ENCODE peak calls at places on chromosomes 1 and 21, in seven cellular contexts. One of them, this sample, is unnamed.

GRCh38 chr1:46719689-46720088 is 775 bp upstream of the EFCAB14 start:
- DNase-seq in lower lobe of right lung: peak; percentile 48
- DNase-seq in H9: peak; percentile 29
- DNase-seq in upper lobe of right lung: no peak
- DNase-seq in left ventricle myocardium inferior: no peak
- DNase-seq in tibial artery: no peak
- DNase-seq in fibroblast of lung: no peak
- DNase-seq in this sample: no peak

GRCh38 chr1:9289724-9290493 is 2.8 kb upstream of the SPSB1 start:
- DNase-seq in H9: no peak
- DNase-seq in left ventricle myocardium inferior: peak; percentile 52
- DNase-seq in fibroblast of lung: peak; percentile 94
- DNase-seq in upper lobe of right lung: no peak
- DNase-seq in tibial artery: peak; percentile 90
- DNase-seq in lower lobe of right lung: no peak
- DNase-seq in this sample: no peak

GRCh38 chr1:55447488-55447887 is 232.3 kb upstream of the USP24 start:
- DNase-seq in H9: no peak
- DNase-seq in lower lobe of right lung: no peak
- DNase-seq in upper lobe of right lung: no peak
- DNase-seq in tibial artery: no peak
- DNase-seq in left ventricle myocardium inferior: no peak
- DNase-seq in fibroblast of lung: no peak
- DNase-seq in this sample: no peak

GRCh38 chr1:214623430-214623829 is 20.4 kb downstream of the CENPF start:
- DNase-seq in fibroblast of lung: no peak
- DNase-seq in left ventricle myocardium inferior: no peak
- DNase-seq in tibial artery: no peak
- DNase-seq in lower lobe of right lung: no peak
- DNase-seq in upper lobe of right lung: no peak
- DNase-seq in H9: no peak
- DNase-seq in this sample: no peak

GRCh38 chr1:182206628-182207239 is 145.2 kb upstream of the ZNF648 start:
- DNase-seq in H9: no peak
- DNase-seq in fibroblast of lung: peak; percentile 31
- DNase-seq in lower lobe of right lung: no peak
- DNase-seq in left ventricle myocardium inferior: peak; percentile 69
- DNase-seq in upper lobe of right lung: no peak
- DNase-seq in tibial artery: peak; percentile 83
- DNase-seq in this sample: peak; percentile 66

GRCh38 chr1:9577423-9577822 is 11.3 kb upstream of the TMEM201 start:
- DNase-seq in H9: no peak
- DNase-seq in fibroblast of lung: no peak
- DNase-seq in tibial artery: no peak
- DNase-seq in lower lobe of right lung: no peak
- DNase-seq in upper lobe of right lung: no peak
- DNase-seq in left ventricle myocardium inferior: no peak
- DNase-seq in this sample: no peak

GRCh38 chr1:58805716-58806571 is 22.1 kb upstream of the JUN start:
- DNase-seq in fibroblast of lung: no peak
- DNase-seq in tibial artery: no peak
- DNase-seq in left ventricle myocardium inferior: no peak
- DNase-seq in lower lobe of right lung: no peak
- DNase-seq in H9: no peak
- DNase-seq in upper lobe of right lung: no peak
- DNase-seq in this sample: no peak

GRCh38 chr1:203084588-203085527 is 954 bp downstream of the MYOG start:
- DNase-seq in lower lobe of right lung: no peak
- DNase-seq in fibroblast of lung: no peak
- DNase-seq in tibial artery: no peak
- DNase-seq in H9: peak; percentile 78
- DNase-seq in upper lobe of right lung: no peak
- DNase-seq in left ventricle myocardium inferior: no peak
- DNase-seq in this sample: no peak

GRCh38 chr1:53646732-53647131 is 92.2 kb downstream of the GLIS1 start:
- DNase-seq in tibial artery: no peak
- DNase-seq in lower lobe of right lung: no peak
- DNase-seq in H9: no peak
- DNase-seq in fibroblast of lung: no peak
- DNase-seq in upper lobe of right lung: no peak
- DNase-seq in left ventricle myocardium inferior: no peak
- DNase-seq in this sample: no peak

GRCh38 chr1:248670003-248670402 is 14.7 kb upstream of the OR2T27 start:
- DNase-seq in tibial artery: no peak
- DNase-seq in upper lobe of right lung: no peak
- DNase-seq in left ventricle myocardium inferior: no peak
- DNase-seq in H9: no peak
- DNase-seq in fibroblast of lung: peak; percentile 0
- DNase-seq in lower lobe of right lung: no peak
- DNase-seq in this sample: no peak

GRCh38 chr1:8661185-8662110 is 156.0 kb downstream of the RERE start:
- DNase-seq in H9: no peak
- DNase-seq in upper lobe of right lung: no peak
- DNase-seq in lower lobe of right lung: no peak
- DNase-seq in left ventricle myocardium inferior: no peak
- DNase-seq in fibroblast of lung: peak; percentile 90
- DNase-seq in tibial artery: peak; percentile 25
- DNase-seq in this sample: no peak

GRCh38 chr1:228372183-228373003 is 34.2 kb downstream of the TRIM11 start:
- DNase-seq in upper lobe of right lung: peak; percentile 70
- DNase-seq in lower lobe of right lung: peak; percentile 52
- DNase-seq in left ventricle myocardium inferior: peak; percentile 52
- DNase-seq in tibial artery: no peak
- DNase-seq in fibroblast of lung: no peak
- DNase-seq in H9: no peak
- DNase-seq in this sample: peak; percentile 92

GRCh38 chr1:223242382-223242955 is 99.4 kb upstream of the TLR5 start:
- DNase-seq in H9: peak; percentile 12
- DNase-seq in upper lobe of right lung: no peak
- DNase-seq in left ventricle myocardium inferior: no peak
- DNase-seq in lower lobe of right lung: no peak
- DNase-seq in tibial artery: no peak
- DNase-seq in fibroblast of lung: no peak
- DNase-seq in this sample: no peak

GRCh38 chr1:29809446-29810120 is 573.3 kb downstream of the PTPRU start:
- DNase-seq in left ventricle myocardium inferior: no peak
- DNase-seq in fibroblast of lung: no peak
- DNase-seq in lower lobe of right lung: no peak
- DNase-seq in upper lobe of right lung: no peak
- DNase-seq in tibial artery: no peak
- DNase-seq in H9: peak; percentile 22
- DNase-seq in this sample: no peak

GRCh38 chr1:66725885-66726665 is 26.2 kb upstream of the DYNLT5 start:
- DNase-seq in upper lobe of right lung: no peak
- DNase-seq in lower lobe of right lung: no peak
- DNase-seq in tibial artery: peak; percentile 69
- DNase-seq in fibroblast of lung: peak; percentile 85
- DNase-seq in left ventricle myocardium inferior: peak; percentile 14
- DNase-seq in H9: peak; percentile 72
- DNase-seq in this sample: no peak

GRCh38 chr1:213947200-213947775 is 40.5 kb upstream of the PROX1 start:
- DNase-seq in lower lobe of right lung: no peak
- DNase-seq in fibroblast of lung: no peak
- DNase-seq in upper lobe of right lung: no peak
- DNase-seq in tibial artery: no peak
- DNase-seq in H9: peak; percentile 39
- DNase-seq in left ventricle myocardium inferior: no peak
- DNase-seq in this sample: no peak

GRCh38 chr1:16067127-16067768 is 6.2 kb downstream of the FAM131C start:
- DNase-seq in lower lobe of right lung: no peak
- DNase-seq in tibial artery: no peak
- DNase-seq in upper lobe of right lung: no peak
- DNase-seq in fibroblast of lung: no peak
- DNase-seq in left ventricle myocardium inferior: peak; percentile 49
- DNase-seq in H9: no peak
- DNase-seq in this sample: peak; percentile 93

GRCh38 chr1:94713472-94714141 is 106.5 kb upstream of the SLC44A3 start:
- DNase-seq in lower lobe of right lung: peak; percentile 91
- DNase-seq in tibial artery: peak; percentile 89
- DNase-seq in left ventricle myocardium inferior: peak; percentile 73
- DNase-seq in H9: peak; percentile 94
- DNase-seq in upper lobe of right lung: peak; percentile 92
- DNase-seq in fibroblast of lung: peak; percentile 96
- DNase-seq in this sample: peak; percentile 84

GRCh38 chr21:39105341-39105765 is 77.9 kb downstream of the PSMG1 start:
- DNase-seq in left ventricle myocardium inferior: no peak
- DNase-seq in H9: no peak
- DNase-seq in lower lobe of right lung: no peak
- DNase-seq in tibial artery: no peak
- DNase-seq in fibroblast of lung: peak; percentile 51
- DNase-seq in upper lobe of right lung: no peak
- DNase-seq in this sample: no peak

GRCh38 chr1:43711049-43711448 is 3.7 kb downstream of the ST3GAL3 start:
- DNase-seq in fibroblast of lung: peak; percentile 80
- DNase-seq in lower lobe of right lung: no peak
- DNase-seq in tibial artery: no peak
- DNase-seq in upper lobe of right lung: no peak
- DNase-seq in H9: no peak
- DNase-seq in left ventricle myocardium inferior: no peak
- DNase-seq in this sample: no peak

GRCh38 chr1:147618771-147619170 is 51.6 kb downstream of the ACP6 start:
- DNase-seq in H9: no peak
- DNase-seq in left ventricle myocardium inferior: no peak
- DNase-seq in fibroblast of lung: no peak
- DNase-seq in tibial artery: no peak
- DNase-seq in upper lobe of right lung: no peak
- DNase-seq in lower lobe of right lung: no peak
- DNase-seq in this sample: no peak

GRCh38 chr21:45612096-45613019 is 31.2 kb upstream of the PCBP3 start:
- DNase-seq in upper lobe of right lung: peak; percentile 59
- DNase-seq in fibroblast of lung: peak; percentile 89
- DNase-seq in H9: peak; percentile 18
- DNase-seq in left ventricle myocardium inferior: no peak
- DNase-seq in tibial artery: no peak
- DNase-seq in lower lobe of right lung: no peak
- DNase-seq in this sample: peak; percentile 66

GRCh38 chr1:51518033-51518729 is 885 bp downstream of the EPS15 start:
- DNase-seq in upper lobe of right lung: peak; percentile 73
- DNase-seq in tibial artery: peak; percentile 51
- DNase-seq in H9: peak; percentile 67
- DNase-seq in lower lobe of right lung: peak; percentile 58
- DNase-seq in fibroblast of lung: peak; percentile 41
- DNase-seq in left ventricle myocardium inferior: peak; percentile 33
- DNase-seq in this sample: peak; percentile 78

GRCh38 chr1:64624859-64625258 is 120.0 kb upstream of the RAVER2 start:
- DNase-seq in left ventricle myocardium inferior: no peak
- DNase-seq in H9: no peak
- DNase-seq in tibial artery: no peak
- DNase-seq in lower lobe of right lung: no peak
- DNase-seq in upper lobe of right lung: no peak
- DNase-seq in fibroblast of lung: peak; percentile 43
- DNase-seq in this sample: no peak

DNA sequence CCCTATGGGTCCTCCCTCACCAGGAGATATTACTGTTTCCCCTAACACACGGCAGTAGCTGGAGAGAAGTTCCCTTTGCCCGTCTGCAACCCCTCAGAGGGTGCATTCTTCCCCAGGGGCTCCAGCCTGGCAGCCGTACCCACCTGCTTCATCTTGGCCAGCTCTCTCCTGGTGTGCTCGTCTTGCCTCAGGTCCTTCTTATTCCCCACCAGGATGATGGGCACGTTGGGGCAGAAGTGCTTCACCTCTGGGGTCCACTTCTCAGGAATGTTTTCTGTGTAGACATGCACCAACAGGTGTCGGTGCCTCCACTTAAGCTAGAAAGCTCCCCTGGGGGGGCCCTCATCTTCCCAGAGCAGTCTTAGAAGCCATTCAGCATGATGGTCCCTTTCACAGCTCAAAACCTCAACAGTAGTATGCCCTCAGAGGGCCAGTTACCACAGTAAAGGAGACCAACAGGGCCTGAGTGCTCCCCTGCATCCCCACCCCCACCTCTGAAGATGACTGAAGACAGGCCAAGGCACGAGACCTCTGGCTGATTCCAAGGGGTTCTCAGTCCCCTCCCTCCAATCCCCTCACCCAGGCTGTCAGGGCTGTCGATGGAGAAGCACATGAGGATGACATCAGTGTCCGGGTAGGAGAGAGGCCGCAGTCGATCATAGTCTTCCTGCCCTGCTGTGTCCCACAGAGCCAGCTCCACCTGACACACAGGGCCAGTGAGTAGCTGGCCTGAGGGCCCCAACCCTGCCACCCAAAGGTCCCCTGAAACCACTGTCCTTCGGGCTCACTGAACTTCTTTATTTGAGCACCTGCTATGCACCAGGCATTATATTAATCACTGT is 4.3 kb downstream of the RHOC start:
- DNase-seq in H9: no peak
- DNase-seq in left ventricle myocardium inferior: no peak
- DNase-seq in fibroblast of lung: no peak
- DNase-seq in tibial artery: peak; percentile 10
- DNase-seq in lower lobe of right lung: no peak
- DNase-seq in upper lobe of right lung: peak; percentile 36
- DNase-seq in this sample: no peak
- H3K4me1 ChIP-seq in H9: peaks cover 13% of the 10 kb centered on the region
- H3K4me1 ChIP-seq in left ventricle myocardium inferior: peaks cover 92% of the 10 kb centered on the region
- H3K4me1 ChIP-seq in fibroblast of lung: peaks cover 42% of the 10 kb centered on the region
- H3K4me1 ChIP-seq in tibial artery: peaks cover 75% of the 10 kb centered on the region
- H3K4me1 ChIP-seq in lower lobe of right lung: peaks cover 79% of the 10 kb centered on the region
- H3K4me1 ChIP-seq in upper lobe of right lung: peaks cover 79% of the 10 kb centered on the region
- H3K4me1 ChIP-seq in this sample: peaks cover 60% of the 10 kb centered on the region

GRCh38 chr1:109792056-109792831 is 28.5 kb upstream of the EPS8L3 start:
- DNase-seq in left ventricle myocardium inferior: peak; percentile 64
- DNase-seq in fibroblast of lung: peak; percentile 92
- DNase-seq in upper lobe of right lung: peak; percentile 79
- DNase-seq in H9: peak; percentile 75
- DNase-seq in lower lobe of right lung: peak; percentile 75
- DNase-seq in tibial artery: peak; percentile 62
- DNase-seq in this sample: peak; percentile 94
- H3K4me1 ChIP-seq in left ventricle myocardium inferior: peaks cover 62% of the 10 kb centered on the region
- H3K4me1 ChIP-seq in fibroblast of lung: peaks cover 33% of the 10 kb centered on the region
- H3K4me1 ChIP-seq in upper lobe of right lung: peaks cover 63% of the 10 kb centered on the region
- H3K4me1 ChIP-seq in H9: peaks cover 6% of the 10 kb centered on the region
- H3K4me1 ChIP-seq in lower lobe of right lung: peaks cover 72% of the 10 kb centered on the region
- H3K4me1 ChIP-seq in tibial artery: peaks cover 55% of the 10 kb centered on the region
- H3K4me1 ChIP-seq in this sample: peaks cover 35% of the 10 kb centered on the region

GRCh38 chr1:42168798-42169197 is 4.3 kb upstream of the GUCA2A start:
- DNase-seq in H9: no peak
- DNase-seq in tibial artery: no peak
- DNase-seq in left ventricle myocardium inferior: no peak
- DNase-seq in lower lobe of right lung: no peak
- DNase-seq in upper lobe of right lung: peak; percentile 38
- DNase-seq in fibroblast of lung: no peak
- DNase-seq in this sample: no peak
- H3K4me1 ChIP-seq in H9: no peaks in the 10 kb centered on the region
- H3K4me1 ChIP-seq in tibial artery: peaks cover 15% of the 10 kb centered on the region
- H3K4me1 ChIP-seq in left ventricle myocardium inferior: peaks cover 69% of the 10 kb centered on the region
- H3K4me1 ChIP-seq in lower lobe of right lung: peaks cover 45% of the 10 kb centered on the region
- H3K4me1 ChIP-seq in upper lobe of right lung: peaks cover 26% of the 10 kb centered on the region
- H3K4me1 ChIP-seq in fibroblast of lung: no peaks in the 10 kb centered on the region
- H3K4me1 ChIP-seq in this sample: peaks cover 3% of the 10 kb centered on the region

DNA sequence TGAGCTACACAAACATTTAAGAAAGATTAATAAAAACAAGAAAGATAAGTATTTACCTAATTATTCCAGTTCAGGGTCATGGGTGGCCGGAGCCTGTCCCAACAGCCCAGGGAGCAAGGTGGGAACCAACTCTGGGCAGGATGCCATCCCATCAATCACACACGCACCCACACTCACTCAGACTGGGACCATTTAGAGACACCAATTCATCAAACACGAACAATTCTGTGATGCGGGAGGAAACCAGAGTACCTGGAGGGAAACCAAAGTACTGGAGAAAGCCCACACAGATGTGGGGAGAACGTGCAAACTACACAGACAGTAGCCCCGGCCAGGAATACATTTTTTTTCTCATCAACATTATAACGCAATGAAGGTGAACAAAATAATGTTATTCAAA is 16.2 kb downstream of the WASF2 start:
- DNase-seq in tibial artery: no peak
- DNase-seq in fibroblast of lung: no peak
- DNase-seq in lower lobe of right lung: no peak
- DNase-seq in upper lobe of right lung: no peak
- DNase-seq in H9: no peak
- DNase-seq in left ventricle myocardium inferior: no peak
- DNase-seq in this sample: no peak
- H3K4me1 ChIP-seq in tibial artery: peaks cover 89% of the 10 kb centered on the region
- H3K4me1 ChIP-seq in fibroblast of lung: no peaks in the 10 kb centered on the region
- H3K4me1 ChIP-seq in lower lobe of right lung: peaks cover 78% of the 10 kb centered on the region
- H3K4me1 ChIP-seq in upper lobe of right lung: peaks cover 57% of the 10 kb centered on the region
- H3K4me1 ChIP-seq in H9: peaks cover 3% of the 10 kb centered on the region
- H3K4me1 ChIP-seq in left ventricle myocardium inferior: peaks cover 83% of the 10 kb centered on the region
- H3K4me1 ChIP-seq in this sample: peaks cover 9% of the 10 kb centered on the region

This sample was measured in kidney.